ENCODE peak calls at places on chromosome 21, in six cellular contexts. I is epithelial cell of proximal tubule; F is aorta; Q is NCI-H1048; T is CD8-positive, alpha-beta memory T cell; V is neural crest cell. P is an unnamed sample.
A peak's percentile ranks its signal among the peaks of the same experiment; 100 is the strongest.

GRCh38 chr21:45012661-45013270 is 61.6 kb upstream of the ADARB1 start:
- DNase-seq in T (no peak), Q (no peak), V (no peak), I (peak; percentile 4), F (peak; percentile 42), P (no peak)

GRCh38 chr21:33377221-33377620 is 26.0 kb upstream of the IFNGR2 start:
- DNase-seq in V (no peak), Q (no peak), T (no peak), I (no peak), F (no peak), P (no peak)

GRCh38 chr21:39969691-39970364 is 102.6 kb downstream of the PCP4 start:
- DNase-seq in T (no peak), Q (no peak), V (no peak), F (no peak), I (no peak), P (no peak)

GRCh38 chr21:34367320-34367935 is 3.6 kb downstream of the KCNE2 start:
- DNase-seq in Q (no peak), V (peak; percentile 45), I (peak; percentile 25), T (peak; percentile 11), F (no peak), P (peak; percentile 28)

GRCh38 chr21:20856926-20857325 is 141.3 kb upstream of the NCAM2 start:
- DNase-seq in I (no peak), V (no peak), F (no peak), T (no peak), Q (no peak), P (no peak)

GRCh38 chr21:39616373-39616772 is 3.6 kb downstream of the B3GALT5 start:
- DNase-seq in I (no peak), F (no peak), V (no peak), Q (no peak), T (no peak), P (no peak)

GRCh38 chr21:35190201-35190701 is 141.1 kb upstream of the RUNX1 start:
- DNase-seq in V (no peak), F (no peak), I (peak; percentile 57), Q (no peak), T (no peak), P (no peak)

GRCh38 chr21:36134820-36135390 is at the start of gene CBR3:
- DNase-seq in Q (no peak), F (peak; percentile 85), V (peak; percentile 23), I (no peak), T (peak; percentile 22), P (peak; percentile 32)

GRCh38 chr21:28256420-28256831 is 736.3 kb downstream of the LTN1 start:
- DNase-seq in V (no peak), I (peak; percentile 89), T (no peak), Q (no peak), F (no peak), P (no peak)

GRCh38 chr21:39040494-39041110 is 142.6 kb downstream of the PSMG1 start:
- DNase-seq in F (no peak), V (no peak), Q (no peak), T (no peak), I (no peak), P (no peak)

GRCh38 chr21:35239811-35240219 is 190.7 kb upstream of the RUNX1 start:
- DNase-seq in Q (no peak), I (no peak), T (no peak), V (peak; percentile 24), F (no peak), P (no peak)

GRCh38 chr21:35933466-35933865 is 126.9 kb downstream of the SETD4 start:
- DNase-seq in T (no peak), Q (no peak), F (peak; percentile 87), V (no peak), I (peak; percentile 76), P (no peak)

GRCh38 chr21:14677023-14677422 is 130.9 kb upstream of the SAMSN1 start:
- DNase-seq in T (no peak), I (no peak), V (no peak), F (no peak), Q (no peak), P (no peak)

GRCh38 chr21:14718957-14719356 is 172.8 kb upstream of the SAMSN1 start:
- DNase-seq in Q (no peak), T (no peak), F (no peak), I (no peak), V (no peak), P (no peak)

GRCh38 chr21:38897532-38898421 is 92.0 kb downstream of the ETS2 start:
- DNase-seq in Q (no peak), I (no peak), V (no peak), F (no peak), T (no peak), P (no peak)

GRCh38 chr21:28937737-28938136 is 54.9 kb downstream of the LTN1 start:
- DNase-seq in F (no peak), Q (no peak), V (no peak), I (no peak), T (no peak), P (no peak)

P was measured in naive thymus-derived CD8-positive, alpha-beta T cell.